ENCODE peak calls at places on chromosomes 11 and 22, in nine cellular contexts. R, N, Q, G, X, P, Y, J and I are unnamed samples.

GRCh38 chr11:71338806-71339177 is 86.4 kb upstream of the SHANK2 start:
- DNase-seq in P (no peak), X (no peak), N (no peak), G (no peak), J (no peak), Q (no peak), R (no peak), Y (no peak), I (no peak)

GRCh38 chr11:65429069-65429681 is 6.6 kb downstream of the NEAT1 start:
- DNase-seq in Q (no peak), P (peak; percentile 71), N (no peak), X (peak; percentile 53), G (peak; percentile 32), Y (peak; percentile 42), J (no peak), R (no peak), I (no peak)

GRCh38 chr22:40385041-40385782 is 14.8 kb downstream of the SGSM3 start:
- DNase-seq in Y (no peak), P (no peak), Q (no peak), N (no peak), R (no peak), G (no peak), J (no peak), X (peak; percentile 34), I (no peak)

GRCh38 chr11:48165426-48165825 is 51.2 kb upstream of the OR4B1 start:
- DNase-seq in J (no peak), X (no peak), Y (no peak), R (no peak), Q (no peak), N (no peak), P (no peak), G (no peak), I (no peak)

GRCh38 chr11:132234878-132235277 is 864.5 kb downstream of the NTM start:
- DNase-seq in P (peak; percentile 29), X (no peak), Y (no peak), G (no peak), N (no peak), R (no peak), J (no peak), Q (peak; percentile 35), I (no peak)

GRCh38 chr11:124075841-124076571 is 34.9 kb upstream of the OR10G7 start:
- DNase-seq in Y (no peak), G (no peak), J (no peak), N (no peak), Q (no peak), R (no peak), P (no peak), X (peak; percentile 41), I (no peak)

GRCh38 chr11:102560555-102561011 is 30.0 kb upstream of the MMP7 start:
- DNase-seq in Y (no peak), N (no peak), X (no peak), J (no peak), P (peak; percentile 52), G (no peak), Q (peak; percentile 42), R (no peak), I (no peak)

GRCh38 chr22:19905619-19906276 is 35.8 kb upstream of the COMT start:
- DNase-seq in G (no peak), N (no peak), X (no peak), R (no peak), Q (no peak), J (no peak), Y (no peak), P (no peak), I (no peak)

GRCh38 chr11:34165786-34166557 is 60.5 kb downstream of the NAT10 start:
- DNase-seq in J (peak; percentile 35), Y (no peak), X (no peak), Q (no peak), G (no peak), N (no peak), R (no peak), P (no peak), I (no peak)

GRCh38 chr22:46233231-46233630 is 16.9 kb downstream of the CDPF1 start:
- DNase-seq in N (peak; percentile 50), J (peak; percentile 67), G (no peak), R (peak; percentile 18), Q (no peak), Y (no peak), P (no peak), X (peak; percentile 77), I (peak; percentile 33)

GRCh38 chr22:25818541-25818940 is 76.6 kb downstream of the MYO18B start:
- DNase-seq in G (no peak), R (no peak), Q (no peak), P (no peak), J (no peak), Y (no peak), N (no peak), X (no peak), I (no peak)

GRCh38 chr11:88300888-88301477 is 36.6 kb downstream of the CTSC start:
- DNase-seq in N (no peak), Y (no peak), X (no peak), J (no peak), G (peak; percentile 62), Q (no peak), R (no peak), P (no peak), I (no peak)

GRCh38 chr11:25876456-25876965 is 455.4 kb upstream of the ANO3 start:
- DNase-seq in N (no peak), R (no peak), X (no peak), Y (no peak), J (no peak), P (no peak), Q (no peak), G (no peak), I (no peak)

GRCh38 chr11:3802016-3802790 is 4.8 kb upstream of the NUP98 start:
- DNase-seq in J (no peak), Q (no peak), Y (no peak), X (no peak), N (no peak), R (no peak), G (no peak), P (no peak), I (no peak)

GRCh38 chr11:62452839-62453468 is 34.1 kb downstream of the SCGB1A1 start:
- DNase-seq in X (no peak), P (no peak), R (no peak), J (no peak), Y (no peak), Q (no peak), G (no peak), N (no peak), I (no peak)

GRCh38 chr11:9090488-9091043 is 833 bp downstream of the SCUBE2 start:
- DNase-seq in G (peak; percentile 31), R (no peak), Y (no peak), P (no peak), Q (no peak), X (no peak), N (no peak), J (no peak), I (no peak)

GRCh38 chr11:17405232-17406005 is 17.0 kb upstream of the KCNJ11 start:
- DNase-seq in Q (peak; percentile 39), J (peak; percentile 72), Y (no peak), X (peak; percentile 96), G (peak; percentile 71), P (no peak), R (no peak), N (peak; percentile 75), I (peak; percentile 49)

GRCh38 chr22:27609411-27610029 is 192.0 kb downstream of the MN1 start:
- DNase-seq in X (no peak), Y (no peak), N (no peak), G (peak; percentile 67), Q (no peak), P (no peak), J (no peak), R (no peak), I (no peak)
- H3K4me3 ChIP-seq in X (no peak overlapping the region), Y (no peak overlapping the region), N (no peak overlapping the region), G (no peak overlapping the region), Q (no peak overlapping the region), P (no peak overlapping the region), J (no peak overlapping the region), R (no peak overlapping the region), I (no peak overlapping the region)

DNA sequence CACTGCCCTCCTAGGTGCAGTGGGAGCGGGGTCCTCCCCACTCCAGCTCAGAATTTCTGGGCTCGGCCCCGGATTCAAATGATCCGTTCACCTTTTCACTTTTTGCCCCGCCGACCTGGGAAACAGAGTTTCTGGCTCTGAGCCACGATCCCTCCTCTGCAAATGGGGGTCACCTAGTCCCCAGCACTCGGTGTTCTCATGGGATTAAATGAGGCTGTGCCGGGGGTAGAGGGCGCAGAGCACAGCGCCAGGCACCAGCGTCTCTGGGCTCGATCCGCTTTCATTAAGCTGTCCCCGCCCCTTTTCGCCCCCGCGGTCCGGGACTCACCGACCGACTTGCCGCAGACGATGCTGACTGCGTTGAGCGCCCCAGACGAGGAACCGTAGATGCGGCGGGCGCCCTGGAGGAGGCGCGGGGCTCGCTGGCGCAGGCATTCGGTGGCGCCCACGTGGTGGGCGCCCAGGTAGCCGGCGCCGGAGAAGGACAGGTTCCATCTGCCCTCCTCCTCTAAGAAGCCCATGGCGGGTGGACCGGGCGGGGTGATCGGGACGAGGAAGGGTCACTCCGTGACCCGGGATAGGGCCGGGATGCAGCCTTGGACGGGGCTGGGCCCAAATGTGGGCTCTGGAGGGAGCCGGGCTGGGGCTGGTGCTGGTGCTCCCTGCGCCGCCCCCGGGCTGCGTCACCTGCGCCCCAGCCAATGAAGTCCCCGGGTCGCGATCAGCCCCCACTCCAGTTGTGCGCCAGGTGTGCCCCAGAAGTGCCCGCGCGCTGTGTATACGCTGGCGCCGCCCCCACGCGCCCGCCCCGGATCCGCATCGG is at the start of gene PNPLA5:
- DNase-seq in G (peak; percentile 66), J (no peak), X (no peak), P (no peak), N (no peak), R (no peak), Y (no peak), Q (no peak), I (no peak)
- H3K4me3 ChIP-seq in G (peak within 1 kb of the TSS; percentile 46), J (peak within 1 kb of the TSS; percentile 10), X (no peak within 1 kb of the TSS), P (peak within 1 kb of the TSS; percentile 14), N (peak within 1 kb of the TSS; percentile 7), R (peak within 1 kb of the TSS; percentile 21), Y (no peak within 1 kb of the TSS), Q (peak within 1 kb of the TSS; percentile 27), I (no peak within 1 kb of the TSS)

DNA sequence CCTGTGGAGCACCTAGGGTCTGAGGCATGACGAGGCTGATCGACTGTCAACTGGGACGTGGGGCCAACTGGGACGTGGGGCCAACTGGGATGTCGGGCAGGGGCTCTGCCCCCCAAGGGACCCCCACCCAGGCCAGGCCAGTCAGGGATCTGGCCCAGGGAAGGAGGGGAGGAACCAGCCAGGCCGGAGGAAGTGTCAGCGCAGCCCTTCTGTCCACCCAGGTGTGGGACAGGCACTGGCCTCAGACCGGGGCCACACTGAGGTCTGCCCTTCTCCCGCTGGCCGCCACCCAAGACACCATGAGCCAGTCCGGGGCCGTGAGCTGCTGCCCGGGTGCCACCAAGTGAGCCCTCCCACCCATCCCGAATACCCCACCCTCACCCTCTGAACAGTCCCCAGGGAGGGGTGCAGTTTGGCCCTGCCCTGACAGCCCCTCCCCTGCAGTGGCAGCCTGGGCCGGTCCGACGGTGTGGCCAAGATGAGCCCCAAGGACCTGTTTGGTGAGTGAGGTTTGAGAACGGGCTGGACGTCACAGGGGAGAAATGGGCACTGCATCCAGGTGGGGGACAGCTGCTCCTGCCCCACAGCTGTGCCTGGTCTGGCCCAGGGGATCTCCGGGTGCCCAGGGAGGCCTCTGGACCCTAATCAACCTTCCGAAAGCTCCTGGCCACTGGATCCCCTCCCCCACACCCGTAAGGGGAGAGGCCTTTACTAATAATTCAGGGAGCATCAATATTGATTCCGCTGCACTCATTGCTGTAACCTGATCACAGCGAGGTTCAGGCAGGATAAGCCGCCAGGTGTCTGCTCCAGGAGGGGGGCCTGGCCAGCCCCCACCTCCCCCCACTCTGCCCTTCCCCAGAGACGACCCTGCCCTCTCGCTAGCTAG is 3.3 kb downstream of the EPS8L2 start:
- DNase-seq in R (no peak), Q (no peak), X (no peak), Y (no peak), P (no peak), J (no peak), N (no peak), G (no peak), I (no peak)
- H3K4me3 ChIP-seq in R (no peak overlapping the region), Q (no peak overlapping the region), X (no peak overlapping the region), Y (no peak overlapping the region), P (no peak overlapping the region), J (no peak overlapping the region), N (no peak overlapping the region), G (no peak overlapping the region), I (no peak overlapping the region)

GRCh38 chr11:504994-505344 is 2.1 kb downstream of the RNH1 start:
- DNase-seq in G (no peak), J (no peak), X (no peak), R (no peak), Y (no peak), P (no peak), Q (no peak), N (no peak), I (no peak)
- H3K4me3 ChIP-seq in G (no peak overlapping the region), J (peak overlapping the region; percentile 47), X (no peak overlapping the region), R (peak overlapping the region; percentile 83), Y (no peak overlapping the region), P (peak overlapping the region; percentile 76), Q (peak overlapping the region; percentile 83), N (peak overlapping the region; percentile 86), I (peak overlapping the region; percentile 88)